ENCODE peak calls at places on chromosomes 4 and X, in four cellular contexts. J, X, C and F are unnamed samples. For H3K9me3, the result is how much of the 10 kb centered on the place peaks cover.

GRCh38 chrX:68999351-68999750 is 165.9 kb downstream of the PJA1 start:
- DNase-seq in J (no peak), X (no peak), C (no peak), F (no peak)

GRCh38 chrX:13750204-13750603 is 15.7 kb downstream of the OFD1 start:
- DNase-seq in J (no peak), X (no peak), C (peak), F (no peak)

GRCh38 chr4:126028871-126029270 is 714.1 kb downstream of the FAT4 start:
- DNase-seq in J (no peak), X (no peak), C (no peak), F (no peak)

GRCh38 chr4:170047774-170048354 is 21.7 kb upstream of the MFAP3L start:
- DNase-seq in J (no peak), X (peak), C (peak), F (peak)

GRCh38 chr4:83230928-83231327 is 53.7 kb downstream of the COQ2 start:
- DNase-seq in J (no peak), X (no peak), C (no peak), F (no peak)

GRCh38 chrX:26848511-26848910 is 614.6 kb downstream of the PPP4R3C start:
- DNase-seq in J (no peak), X (no peak), C (no peak), F (no peak)

GRCh38 chrX:87805829-87806490 is 288.4 kb downstream of the KLHL4 start:
- DNase-seq in J (no peak), X (no peak), C (no peak), F (no peak)

GRCh38 chrX:3370656-3371055 is 24.2 kb upstream of the MXRA5 start:
- DNase-seq in J (no peak), X (no peak), C (no peak), F (no peak)

GRCh38 chrX:10011261-10011931 is 44.2 kb downstream of the CLDN34 start:
- DNase-seq in J (no peak), X (no peak), C (no peak), F (no peak)

GRCh38 chrX:46715521-46715920 is 43.4 kb downstream of the SLC9A7 start:
- DNase-seq in J (no peak), X (no peak), C (no peak), F (no peak)

GRCh38 chr4:140567722-140568121 is 1.0 kb downstream of the UCP1 start:
- DNase-seq in J (no peak), X (no peak), C (no peak), F (no peak)

GRCh38 chr4:185254434-185254833 is 45.0 kb downstream of the SNX25 start:
- DNase-seq in J (no peak), X (no peak), C (peak), F (no peak)

GRCh38 chrX:71637848-71638247 is 19.5 kb upstream of the CXCR3 start:
- DNase-seq in J (no peak), X (no peak), C (no peak), F (no peak)
- H3K9me3 ChIP-seq in J (under half), X (under half), C (under half), F (under half)

DNA sequence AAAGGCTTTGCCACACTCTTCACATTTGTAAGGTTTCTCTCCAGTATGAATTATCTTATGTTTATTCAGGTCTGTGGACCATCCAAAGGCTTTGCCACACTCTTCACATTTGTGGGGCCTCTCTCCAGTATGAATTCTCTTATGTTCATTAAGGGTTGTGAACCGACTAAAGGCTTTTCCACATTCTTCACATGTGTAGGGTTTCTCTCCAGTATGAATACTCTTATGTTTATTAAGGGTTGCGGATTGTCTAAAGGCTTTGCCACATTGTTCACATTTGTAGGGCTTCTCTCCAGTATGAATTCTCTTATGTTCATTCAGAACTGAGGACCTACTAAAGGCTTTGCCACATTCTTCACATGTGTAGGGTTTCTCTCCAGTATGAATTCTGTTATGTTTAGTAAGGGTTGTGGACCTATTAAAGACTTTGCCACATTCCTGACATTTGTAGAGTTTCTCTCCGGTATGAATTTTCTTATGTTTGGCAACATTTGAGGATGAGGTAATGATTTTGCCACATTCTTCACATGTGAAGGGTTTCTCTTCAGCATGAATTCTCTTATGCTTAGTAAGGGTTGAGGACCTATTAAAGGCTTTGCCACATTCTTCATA is 33.7 kb downstream of the ZNF732 start:
- DNase-seq in J (no peak), X (no peak), C (no peak), F (no peak)
- H3K9me3 ChIP-seq in J (half or more), X (under half), C (half or more), F (under half)

GRCh38 chr4:53981573-53981972 is 82.8 kb downstream of the CHIC2 start:
- DNase-seq in J (no peak), X (no peak), C (no peak), F (no peak)
- H3K9me3 ChIP-seq in J (under half), X (under half), C (under half), F (under half)

DNA sequence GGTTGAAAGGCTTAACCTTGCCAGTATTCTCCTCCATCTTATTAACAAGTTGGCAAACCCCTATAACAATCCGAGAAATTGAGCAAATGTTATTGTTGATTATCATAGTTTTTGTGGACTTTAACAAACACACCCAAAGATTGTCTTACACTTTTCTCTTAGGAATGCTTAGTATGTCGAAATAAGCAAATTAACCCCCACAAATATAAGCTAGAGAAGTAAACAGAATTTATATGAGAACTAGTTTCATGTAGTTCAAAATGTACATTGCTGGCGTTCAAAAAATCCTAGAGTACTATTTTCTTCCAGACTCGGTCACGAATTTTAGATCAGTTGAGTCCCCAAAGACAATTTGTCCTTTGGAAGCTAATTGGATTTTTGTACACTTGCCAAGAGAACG is 86.0 kb downstream of the PDE5A start:
- DNase-seq in J (no peak), X (no peak), C (no peak), F (no peak)
- H3K9me3 ChIP-seq in J (under half), X (under half), C (under half), F (under half)

GRCh38 chr4:373062-373839 is 35.6 kb downstream of the ZNF141 start:
- DNase-seq in J (no peak), X (no peak), C (no peak), F (no peak)
- H3K9me3 ChIP-seq in J (half or more), X (under half), C (half or more), F (half or more)

GRCh38 chr4:119715490-119716445 is 87.2 kb upstream of the PDE5A start:
- DNase-seq in J (no peak), X (no peak), C (no peak), F (no peak)
- H3K9me3 ChIP-seq in J (under half), X (under half), C (under half), F (under half)

GRCh38 chrX:42952621-42953020 is 174.7 kb upstream of the PPP1R2C start:
- DNase-seq in J (no peak), X (no peak), C (no peak), F (no peak)
- H3K9me3 ChIP-seq in J (under half), X (under half), C (under half), F (under half)

GRCh38 chr4:252065-252601 is 53.1 kb downstream of the ZNF732 start:
- DNase-seq in J (no peak), X (no peak), C (no peak), F (no peak)
- H3K9me3 ChIP-seq in J (half or more), X (under half), C (under half), F (under half)

DNA sequence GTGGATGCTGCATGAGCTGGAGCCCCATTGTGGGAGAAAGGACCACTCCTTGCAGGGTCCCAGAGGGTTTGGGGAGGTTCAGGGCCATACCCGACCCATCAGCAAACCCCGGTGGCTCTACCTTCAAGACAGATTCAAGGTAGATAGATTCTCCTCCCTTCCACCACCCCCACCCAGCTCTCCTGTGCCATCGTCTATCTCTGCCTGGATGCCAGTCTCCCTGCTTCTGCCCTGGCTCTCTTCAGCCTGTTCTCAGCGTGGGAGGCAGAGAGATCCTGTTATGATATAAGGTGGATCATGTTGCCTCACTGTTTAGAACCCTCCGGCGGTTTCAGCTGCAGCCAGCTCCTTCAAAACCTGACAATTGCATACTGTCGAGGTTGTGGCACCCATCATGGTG is 5.4 kb downstream of the LAGE3 start:
- DNase-seq in J (no peak), X (no peak), C (no peak), F (no peak)
- H3K9me3 ChIP-seq in J (under half), X (under half), C (under half), F (under half)